ENCODE peak calls at places on chromosomes 6 and 20, in six cellular contexts. Y, W, C, F, I and B are unnamed samples.

GRCh38 chr6:151063339-151063738 is 176.4 kb upstream of the AKAP12 start:
- DNase-seq in Y (no peak), W (no peak), C (peak; percentile 48), F (peak; percentile 88), I (no peak), B (peak; percentile 88)

GRCh38 chr20:631091-631490 is 21.0 kb upstream of the TCF15 start:
- DNase-seq in Y (no peak), W (no peak), C (no peak), F (peak; percentile 30), I (no peak), B (no peak)

GRCh38 chr6:135743476-135743875 is 108.0 kb upstream of the PDE7B start:
- DNase-seq in Y (no peak), W (no peak), C (no peak), F (no peak), I (no peak), B (no peak)

GRCh38 chr20:22511943-22512910 is 72.1 kb downstream of the FOXA2 start:
- DNase-seq in Y (no peak), W (no peak), C (no peak), F (no peak), I (no peak), B (no peak)

GRCh38 chr6:161569071-161569470 is 295.2 kb upstream of the AGPAT4 start:
- DNase-seq in Y (no peak), W (no peak), C (no peak), F (no peak), I (no peak), B (no peak)

GRCh38 chr20:9660236-9660868 is 146.0 kb downstream of the LAMP5 start:
- DNase-seq in Y (no peak), W (no peak), C (no peak), F (peak; percentile 35), I (peak; percentile 41), B (peak; percentile 18)

GRCh38 chr6:124927806-124928205 is 34.4 kb upstream of the RNF217 start:
- DNase-seq in Y (no peak), W (no peak), C (no peak), F (peak; percentile 34), I (no peak), B (peak; percentile 83)

GRCh38 chr6:3289664-3290055 is 30.9 kb downstream of the PSMG4 start:
- DNase-seq in Y (no peak), W (no peak), C (no peak), F (no peak), I (no peak), B (no peak)

GRCh38 chr6:157184202-157185015 is 138.9 kb downstream of the TMEM242 start:
- DNase-seq in Y (no peak), W (peak; percentile 71), C (peak; percentile 87), F (peak; percentile 66), I (peak; percentile 68), B (peak; percentile 51)

GRCh38 chr6:20819774-20820400 is 285.6 kb downstream of the CDKAL1 start:
- DNase-seq in Y (no peak), W (no peak), C (no peak), F (no peak), I (no peak), B (no peak)

GRCh38 chr6:72783667-72784066 is 161.8 kb downstream of the KCNQ5 start:
- DNase-seq in Y (no peak), W (no peak), C (peak; percentile 29), F (peak; percentile 74), I (no peak), B (peak; percentile 83)

GRCh38 chr6:135738646-135739045 is 112.9 kb upstream of the PDE7B start:
- DNase-seq in Y (no peak), W (no peak), C (no peak), F (no peak), I (no peak), B (peak; percentile 58)

GRCh38 chr6:62150048-62150663 is 135.9 kb downstream of the KHDRBS2 start:
- DNase-seq in Y (no peak), W (no peak), C (peak; percentile 2), F (peak; percentile 6), I (peak; percentile 43), B (peak; percentile 21)

GRCh38 chr6:164039954-164040375 is 625.4 kb downstream of the QKI start:
- DNase-seq in Y (no peak), W (peak; percentile 59), C (peak; percentile 53), F (no peak), I (no peak), B (no peak)

GRCh38 chr6:93584280-93584679 is 164.9 kb upstream of the EPHA7 start:
- DNase-seq in Y (no peak), W (no peak), C (no peak), F (no peak), I (no peak), B (no peak)

GRCh38 chr6:296151-297122 is 4.2 kb downstream of the DUSP22 start:
- DNase-seq in Y (no peak), W (no peak), C (no peak), F (peak; percentile 27), I (peak; percentile 91), B (peak; percentile 39)

GRCh38 chr20:50837532-50838321 is 42.9 kb downstream of the BCAS4 start:
- DNase-seq in Y (no peak), W (no peak), C (peak; percentile 90), F (peak; percentile 92), I (peak; percentile 84), B (peak; percentile 85)

GRCh38 chr6:3356824-3357420 is 98.2 kb downstream of the PSMG4 start:
- DNase-seq in Y (no peak), W (no peak), C (no peak), F (no peak), I (no peak), B (peak; percentile 29)

GRCh38 chr6:126682440-126682839 is 342.5 kb downstream of the CENPW start:
- DNase-seq in Y (no peak), W (no peak), C (peak; percentile 14), F (no peak), I (no peak), B (no peak)

GRCh38 chr6:38773338-38773737 is 58.2 kb downstream of the DNAH8 start:
- DNase-seq in Y (no peak), W (no peak), C (no peak), F (no peak), I (peak; percentile 57), B (no peak)

GRCh38 chr6:105137388-105137787 is 42.4 kb downstream of the POPDC3 start:
- DNase-seq in Y (no peak), W (no peak), C (peak; percentile 12), F (peak; percentile 36), I (no peak), B (no peak)

GRCh38 chr6:63573899-63574553 is 1.7 kb downstream of the LOC128125822 start:
- DNase-seq in Y (peak; percentile 39), W (no peak), C (peak; percentile 13), F (peak; percentile 51), I (peak; percentile 64), B (peak; percentile 64)

GRCh38 chr20:10605547-10606195 is 68.1 kb downstream of the JAG1 start:
- DNase-seq in Y (no peak), W (no peak), C (no peak), F (no peak), I (no peak), B (no peak)

GRCh38 chr6:12148317-12148801 is 136.2 kb downstream of the HIVEP1 start:
- DNase-seq in Y (no peak), W (no peak), C (peak; percentile 46), F (peak; percentile 88), I (no peak), B (peak; percentile 93)

GRCh38 chr6:44621846-44622245 is 234.3 kb downstream of the CDC5L start:
- DNase-seq in Y (no peak), W (no peak), C (no peak), F (peak; percentile 17), I (no peak), B (no peak)

GRCh38 chr6:64547594-64548268 is 912.1 kb downstream of the PHF3 start:
- DNase-seq in Y (no peak), W (no peak), C (no peak), F (no peak), I (no peak), B (no peak)

GRCh38 chr6:71139249-71139648 is 149.4 kb upstream of the OGFRL1 start:
- DNase-seq in Y (peak; percentile 53), W (no peak), C (no peak), F (peak; percentile 38), I (peak; percentile 2), B (peak; percentile 95)

GRCh38 chr6:41023114-41023513 is 15.9 kb downstream of the UNC5CL start:
- DNase-seq in Y (no peak), W (no peak), C (no peak), F (peak; percentile 13), I (no peak), B (peak; percentile 51)

GRCh38 chr20:37622728-37623127 is 71.1 kb upstream of the CTNNBL1 start:
- DNase-seq in Y (no peak), W (no peak), C (no peak), F (no peak), I (no peak), B (no peak)

GRCh38 chr6:120431841-120432240 is 902.4 kb downstream of the TBC1D32 start:
- DNase-seq in Y (no peak), W (no peak), C (no peak), F (no peak), I (no peak), B (no peak)

GRCh38 chr20:36362261-36362660 is 56.1 kb downstream of the DLGAP4 start:
- DNase-seq in Y (no peak), W (no peak), C (no peak), F (no peak), I (no peak), B (no peak)

GRCh38 chr6:17865798-17866725 is 121.4 kb downstream of the KIF13A start:
- DNase-seq in Y (no peak), W (no peak), C (peak; percentile 90), F (peak; percentile 96), I (no peak), B (peak; percentile 100)

GRCh38 chr6:166275714-166276166 is 32.5 kb downstream of the PRR18 start:
- DNase-seq in Y (peak; percentile 34), W (peak; percentile 87), C (peak; percentile 75), F (peak; percentile 50), I (peak; percentile 87), B (peak; percentile 43)

GRCh38 chr20:1588869-1589460 is 30.8 kb downstream of the SIRPB1 start:
- DNase-seq in Y (no peak), W (no peak), C (no peak), F (no peak), I (no peak), B (no peak)

GRCh38 chr6:161303628-161304340 is 29.9 kb upstream of the AGPAT4 start:
- DNase-seq in Y (no peak), W (no peak), C (peak; percentile 13), F (no peak), I (no peak), B (peak; percentile 21)

GRCh38 chr6:44022296-44022661 is 105.0 kb downstream of the MRPL14 start:
- DNase-seq in Y (no peak), W (no peak), C (no peak), F (peak; percentile 43), I (no peak), B (peak; percentile 80)

GRCh38 chr6:38174806-38175495 is 355.4 kb downstream of the ZFAND3 start:
- DNase-seq in Y (no peak), W (no peak), C (no peak), F (no peak), I (no peak), B (no peak)

GRCh38 chr6:35310265-35310831 is 12.7 kb downstream of the DEF6 start:
- DNase-seq in Y (no peak), W (no peak), C (no peak), F (no peak), I (no peak), B (no peak)

GRCh38 chr20:56589633-56590032 is 39.5 kb upstream of the TFAP2C start:
- DNase-seq in Y (no peak), W (no peak), C (no peak), F (no peak), I (no peak), B (no peak)